ENCODE peak calls at places on chromosome 15, in six cellular contexts. One of them, this sample, is unnamed.

GRCh38 chr15:48515497-48515896 is 130.0 kb downstream of the FBN1 start:
- DNase-seq in skeletal muscle cell: no peak
- DNase-seq in Karpas-422: no peak
- DNase-seq in RPMI7951: no peak
- DNase-seq in NCI-H2081: no peak
- DNase-seq in mucosa of gallbladder: no peak
- DNase-seq in this sample: no peak

GRCh38 chr15:70892912-70893560 is 410 bp downstream of the LRRC49 start:
- DNase-seq in skeletal muscle cell: no peak
- DNase-seq in Karpas-422: no peak
- DNase-seq in RPMI7951: peak; percentile 70
- DNase-seq in NCI-H2081: peak; percentile 68
- DNase-seq in mucosa of gallbladder: peak; percentile 47
- DNase-seq in this sample: peak; percentile 75

GRCh38 chr15:101372149-101372577 is 77.1 kb upstream of the SNRPA1 start:
- DNase-seq in skeletal muscle cell: peak; percentile 37
- DNase-seq in Karpas-422: no peak
- DNase-seq in RPMI7951: no peak
- DNase-seq in NCI-H2081: no peak
- DNase-seq in mucosa of gallbladder: no peak
- DNase-seq in this sample: no peak

GRCh38 chr15:69498282-69498681 is 45.7 kb downstream of the RPLP1 start:
- DNase-seq in skeletal muscle cell: no peak
- DNase-seq in Karpas-422: no peak
- DNase-seq in RPMI7951: no peak
- DNase-seq in NCI-H2081: no peak
- DNase-seq in mucosa of gallbladder: no peak
- DNase-seq in this sample: no peak

GRCh38 chr15:90598053-90598577 is 68.4 kb downstream of the CRTC3 start:
- DNase-seq in skeletal muscle cell: no peak
- DNase-seq in Karpas-422: no peak
- DNase-seq in RPMI7951: peak; percentile 36
- DNase-seq in NCI-H2081: no peak
- DNase-seq in mucosa of gallbladder: peak; percentile 73
- DNase-seq in this sample: no peak

GRCh38 chr15:48674876-48675275 is 29.4 kb upstream of the FBN1 start:
- DNase-seq in skeletal muscle cell: peak; percentile 45
- DNase-seq in Karpas-422: no peak
- DNase-seq in RPMI7951: peak; percentile 28
- DNase-seq in NCI-H2081: no peak
- DNase-seq in mucosa of gallbladder: no peak
- DNase-seq in this sample: no peak

GRCh38 chr15:67794832-67795574 is 30.3 kb upstream of the SKOR1 start:
- DNase-seq in skeletal muscle cell: no peak
- DNase-seq in Karpas-422: no peak
- DNase-seq in RPMI7951: no peak
- DNase-seq in NCI-H2081: no peak
- DNase-seq in mucosa of gallbladder: no peak
- DNase-seq in this sample: no peak

GRCh38 chr15:55526559-55527036 is 18.6 kb upstream of the DNAAF4 start:
- DNase-seq in skeletal muscle cell: peak; percentile 13
- DNase-seq in Karpas-422: peak; percentile 91
- DNase-seq in RPMI7951: peak; percentile 71
- DNase-seq in NCI-H2081: peak; percentile 45
- DNase-seq in mucosa of gallbladder: no peak
- DNase-seq in this sample: peak; percentile 39

GRCh38 chr15:101244039-101244781 is 7.6 kb downstream of the CHSY1 start:
- DNase-seq in skeletal muscle cell: no peak
- DNase-seq in Karpas-422: no peak
- DNase-seq in RPMI7951: no peak
- DNase-seq in NCI-H2081: no peak
- DNase-seq in mucosa of gallbladder: no peak
- DNase-seq in this sample: no peak

GRCh38 chr15:65952425-65953053 is 83.2 kb downstream of the RAB11A start:
- DNase-seq in skeletal muscle cell: peak; percentile 5
- DNase-seq in Karpas-422: peak; percentile 55
- DNase-seq in RPMI7951: peak; percentile 65
- DNase-seq in NCI-H2081: no peak
- DNase-seq in mucosa of gallbladder: peak; percentile 50
- DNase-seq in this sample: no peak

GRCh38 chr15:70526221-70526973 is 237.0 kb downstream of the UACA start:
- DNase-seq in skeletal muscle cell: peak; percentile 76
- DNase-seq in Karpas-422: peak; percentile 80
- DNase-seq in RPMI7951: peak; percentile 98
- DNase-seq in NCI-H2081: peak; percentile 96
- DNase-seq in mucosa of gallbladder: peak; percentile 9
- DNase-seq in this sample: peak; percentile 90

GRCh38 chr15:55599384-55599783 is 11.2 kb upstream of the PYGO1 start:
- DNase-seq in skeletal muscle cell: no peak
- DNase-seq in Karpas-422: no peak
- DNase-seq in RPMI7951: no peak
- DNase-seq in NCI-H2081: no peak
- DNase-seq in mucosa of gallbladder: no peak
- DNase-seq in this sample: no peak

GRCh38 chr15:55319537-55320325 is 709 bp downstream of the PIGB start:
- DNase-seq in skeletal muscle cell: no peak
- DNase-seq in Karpas-422: peak; percentile 79
- DNase-seq in RPMI7951: peak; percentile 58
- DNase-seq in NCI-H2081: no peak
- DNase-seq in mucosa of gallbladder: peak; percentile 19
- DNase-seq in this sample: no peak

GRCh38 chr15:70853855-70854668 is at the start of gene LARP6:
- DNase-seq in skeletal muscle cell: no peak
- DNase-seq in Karpas-422: no peak
- DNase-seq in RPMI7951: peak; percentile 64
- DNase-seq in NCI-H2081: peak; percentile 40
- DNase-seq in mucosa of gallbladder: no peak
- DNase-seq in this sample: peak; percentile 32

GRCh38 chr15:78932216-78932808 is 12.5 kb downstream of the CTSH start:
- DNase-seq in skeletal muscle cell: no peak
- DNase-seq in Karpas-422: no peak
- DNase-seq in RPMI7951: no peak
- DNase-seq in NCI-H2081: no peak
- DNase-seq in mucosa of gallbladder: no peak
- DNase-seq in this sample: no peak

GRCh38 chr15:41011055-41011815 is 58.0 kb downstream of the CHAC1 start:
- DNase-seq in skeletal muscle cell: no peak
- DNase-seq in Karpas-422: no peak
- DNase-seq in RPMI7951: no peak
- DNase-seq in NCI-H2081: no peak
- DNase-seq in mucosa of gallbladder: no peak
- DNase-seq in this sample: no peak

GRCh38 chr15:48331796-48332641 is 790 bp downstream of the DUT start:
- DNase-seq in skeletal muscle cell: no peak
- DNase-seq in Karpas-422: peak; percentile 93
- DNase-seq in RPMI7951: peak; percentile 77
- DNase-seq in NCI-H2081: peak; percentile 78
- DNase-seq in mucosa of gallbladder: peak; percentile 35
- DNase-seq in this sample: peak; percentile 79

GRCh38 chr15:39273805-39274411 is 307.0 kb upstream of the THBS1 start:
- DNase-seq in skeletal muscle cell: no peak
- DNase-seq in Karpas-422: no peak
- DNase-seq in RPMI7951: peak; percentile 57
- DNase-seq in NCI-H2081: peak; percentile 93
- DNase-seq in mucosa of gallbladder: peak; percentile 83
- DNase-seq in this sample: peak; percentile 76

GRCh38 chr15:88376574-88377174 is 90.5 kb downstream of the MRPL46 start:
- DNase-seq in skeletal muscle cell: no peak
- DNase-seq in Karpas-422: no peak
- DNase-seq in RPMI7951: no peak
- DNase-seq in NCI-H2081: no peak
- DNase-seq in mucosa of gallbladder: no peak
- DNase-seq in this sample: no peak

GRCh38 chr15:92811514-92811913 is 88.6 kb upstream of the CHD2 start:
- DNase-seq in skeletal muscle cell: no peak
- DNase-seq in Karpas-422: no peak
- DNase-seq in RPMI7951: no peak
- DNase-seq in NCI-H2081: peak; percentile 76
- DNase-seq in mucosa of gallbladder: no peak
- DNase-seq in this sample: peak; percentile 52

GRCh38 chr15:99703603-99704443 is 29.4 kb downstream of the LYSMD4 start:
- DNase-seq in skeletal muscle cell: peak; percentile 70
- DNase-seq in Karpas-422: peak; percentile 63
- DNase-seq in RPMI7951: peak; percentile 77
- DNase-seq in NCI-H2081: peak; percentile 17
- DNase-seq in mucosa of gallbladder: no peak
- DNase-seq in this sample: peak; percentile 30

GRCh38 chr15:49706805-49707204 is 86.0 kb downstream of the DTWD1 start:
- DNase-seq in skeletal muscle cell: no peak
- DNase-seq in Karpas-422: no peak
- DNase-seq in RPMI7951: no peak
- DNase-seq in NCI-H2081: no peak
- DNase-seq in mucosa of gallbladder: no peak
- DNase-seq in this sample: no peak

GRCh38 chr15:95017950-95018349 is 786.6 kb downstream of the MCTP2 start:
- DNase-seq in skeletal muscle cell: no peak
- DNase-seq in Karpas-422: no peak
- DNase-seq in RPMI7951: peak; percentile 47
- DNase-seq in NCI-H2081: peak; percentile 9
- DNase-seq in mucosa of gallbladder: peak; percentile 78
- DNase-seq in this sample: peak; percentile 74